ENCODE peak calls at places on chromosomes 1 and 21, in six cellular contexts. N is PC-9, G is DND-41, C is hepatocyte, W is keratinocyte, Q is neural progenitor cell. U is an unnamed sample. For H3K4me1, the result is how much of the 10 kb centered on the place peaks cover.

GRCh38 chr1:244231193-244231571 is 180.1 kb downstream of the ZBTB18 start:
- DNase-seq in N (peak), G (no peak), C (no peak), W (no peak), Q (no peak), U (no peak)

GRCh38 chr1:47850451-47850850 is 146.7 kb downstream of the TRABD2B start:
- DNase-seq in N (no peak), G (no peak), C (no peak), W (no peak), Q (no peak), U (no peak)

GRCh38 chr1:151210830-151211229 is 12.5 kb downstream of the PIP5K1A start:
- DNase-seq in N (no peak), G (no peak), C (no peak), W (no peak), Q (no peak), U (peak)

GRCh38 chr1:37655274-37655673 is 20.6 kb upstream of the RSPO1 start:
- DNase-seq in N (no peak), G (no peak), C (no peak), W (no peak), Q (no peak), U (no peak)

GRCh38 chr1:15523104-15523921 is 702 bp downstream of the CASP9 start:
- DNase-seq in N (no peak), G (no peak), C (no peak), W (no peak), Q (no peak), U (peak)

GRCh38 chr1:154767315-154768240 is 102.5 kb downstream of the KCNN3 start:
- DNase-seq in N (no peak), G (no peak), C (peak), W (no peak), Q (no peak), U (no peak)

GRCh38 chr1:107198581-107198980 is 57.7 kb downstream of the NTNG1 start:
- DNase-seq in N (no peak), G (no peak), C (no peak), W (no peak), Q (no peak), U (no peak)

GRCh38 chr1:204728456-204728855 is 42.9 kb upstream of the LRRN2 start:
- DNase-seq in N (no peak), G (no peak), C (no peak), W (no peak), Q (no peak), U (no peak)

GRCh38 chr21:33828083-33828482 is 87.5 kb downstream of the ATP5PO start:
- DNase-seq in N (no peak), G (no peak), C (no peak), W (no peak), Q (no peak), U (no peak)

GRCh38 chr21:41142051-41142795 is 25.7 kb upstream of the BACE2 start:
- DNase-seq in N (no peak), G (no peak), C (no peak), W (peak), Q (peak), U (peak)

GRCh38 chr1:213622365-213623087 is 365.2 kb upstream of the PROX1 start:
- DNase-seq in N (no peak), G (peak), C (no peak), W (no peak), Q (no peak), U (peak)

GRCh38 chr1:11654571-11655262 is at the start of gene FBXO44:
- DNase-seq in N (no peak), G (no peak), C (peak), W (no peak), Q (peak), U (peak)

GRCh38 chr1:65170511-65171142 is 22.6 kb downstream of the AK4 start:
- DNase-seq in N (peak), G (no peak), C (peak), W (no peak), Q (no peak), U (peak)

GRCh38 chr1:31568895-31569655 is 7.2 kb upstream of the TINAGL1 start:
- DNase-seq in N (no peak), G (no peak), C (no peak), W (no peak), Q (no peak), U (peak)

GRCh38 chr1:168112673-168113305 is 23.9 kb downstream of the GPR161 start:
- DNase-seq in N (peak), G (peak), C (peak), W (peak), Q (no peak), U (peak)

GRCh38 chr1:115320368-115320767 is 17.7 kb downstream of the NGF start:
- DNase-seq in N (peak), G (no peak), C (no peak), W (no peak), Q (no peak), U (no peak)

GRCh38 chr1:17574502-17574901 is 35.0 kb downstream of the ARHGEF10L start:
- DNase-seq in N (no peak), G (no peak), C (peak), W (no peak), Q (peak), U (no peak)
- TF ChIP-seq CTCF in N (no peak), G (no peak), C (peak), W (peak), Q (peak), U (peak)

DNA sequence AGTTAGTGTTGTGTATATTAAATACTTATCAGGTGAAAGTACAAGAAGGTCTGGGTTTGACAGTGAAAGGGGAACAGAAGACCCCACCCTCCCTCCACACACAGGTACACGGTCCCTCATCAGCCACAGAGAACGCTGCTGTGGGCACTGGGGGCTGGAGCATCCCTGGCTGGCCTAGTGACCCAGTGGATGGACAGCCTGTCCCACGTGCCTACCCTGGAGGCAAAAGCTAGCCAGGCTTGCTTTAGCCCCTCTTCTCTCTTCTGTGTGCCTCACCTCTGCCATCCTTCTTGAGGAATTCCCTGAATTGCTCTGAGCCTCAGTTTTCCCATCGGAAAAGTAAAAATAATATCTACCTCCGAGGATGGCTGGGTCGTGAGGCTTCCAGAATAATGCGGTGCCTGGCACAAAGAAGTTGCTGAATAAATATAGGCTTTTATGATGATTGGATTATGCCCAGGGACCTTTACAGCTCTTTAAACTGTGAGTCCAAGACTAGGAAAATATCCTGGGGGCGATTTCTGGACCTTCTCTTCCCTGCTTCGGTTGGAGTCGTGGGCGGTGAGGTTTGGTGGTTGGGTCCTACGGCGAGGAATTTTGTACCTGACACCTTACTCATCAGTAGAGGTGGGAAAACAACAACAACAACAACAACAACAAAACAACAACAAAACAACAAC is 918 bp downstream of the IFNLR1 start:
- DNase-seq in N (no peak), G (no peak), C (peak), W (no peak), Q (no peak), U (no peak)
- H2AFZ ChIP-seq in N (peak), G (no peak), C (peak), W (peak), Q (peak), U (no peak)

DNA sequence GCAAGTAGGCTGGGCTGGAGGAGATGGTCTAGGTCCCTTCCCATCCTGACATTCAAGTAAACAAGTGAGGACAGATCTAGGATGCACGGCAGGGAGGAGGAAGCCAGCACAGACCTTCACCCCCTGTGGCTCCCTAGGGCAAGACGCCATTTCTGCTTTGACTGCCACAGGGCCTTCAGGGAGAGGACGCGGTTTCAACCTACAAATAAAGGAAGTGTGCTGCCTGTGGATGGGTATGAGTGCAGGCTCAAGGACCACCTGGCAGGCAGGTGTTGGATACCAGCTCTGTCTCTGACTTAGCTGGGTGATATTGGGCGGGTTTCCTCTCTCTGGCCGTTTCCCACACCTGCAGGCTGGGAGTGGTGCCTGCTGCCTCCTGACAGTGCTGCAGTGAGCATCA is 16.2 kb downstream of the SLC2A1 start:
- DNase-seq in N (no peak), G (no peak), C (no peak), W (no peak), Q (no peak), U (no peak)
- H3K4me1 ChIP-seq in N (half or more), G (under half), C (half or more), W (half or more), Q (under half), U (half or more)

GRCh38 chr1:193525411-193525810 is 339.0 kb upstream of the B3GALT2 start:
- DNase-seq in N (no peak), G (no peak), C (no peak), W (no peak), Q (no peak), U (no peak)

GRCh38 chr1:193520472-193520871 is 334.1 kb upstream of the B3GALT2 start:
- DNase-seq in N (no peak), G (no peak), C (no peak), W (no peak), Q (no peak), U (no peak)

GRCh38 chr1:193516755-193517388 is 330.5 kb upstream of the B3GALT2 start:
- DNase-seq in N (no peak), G (no peak), C (no peak), W (no peak), Q (no peak), U (no peak)

GRCh38 chr1:193524616-193525015 is 338.2 kb upstream of the B3GALT2 start:
- DNase-seq in N (no peak), G (no peak), C (no peak), W (peak), Q (no peak), U (no peak)

DNA sequence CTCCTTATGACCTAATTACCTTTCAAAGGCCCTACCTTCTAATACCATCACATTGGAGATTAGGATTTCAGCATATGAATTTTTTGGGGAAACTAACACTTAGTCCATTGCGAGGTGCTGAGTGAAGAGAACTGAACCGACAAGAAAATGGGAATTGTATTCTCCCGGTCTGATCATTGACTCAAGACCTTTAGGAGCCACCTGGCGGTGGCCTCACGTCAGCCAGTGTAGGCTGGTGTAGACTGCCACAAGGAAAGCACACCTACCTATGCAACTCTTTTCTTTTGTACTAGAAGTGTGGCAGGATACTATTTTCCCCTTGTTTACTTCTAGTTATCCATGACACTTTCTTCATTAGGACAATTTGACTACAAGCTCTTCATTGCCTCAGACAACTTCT is 333.5 kb upstream of the B3GALT2 start:
- DNase-seq in N (no peak), G (no peak), C (no peak), W (no peak), Q (peak), U (no peak)
- TF ChIP-seq CTCF in N (no peak), G (no peak), C (no peak), W (no peak), Q (no peak), U (no peak)

DNA sequence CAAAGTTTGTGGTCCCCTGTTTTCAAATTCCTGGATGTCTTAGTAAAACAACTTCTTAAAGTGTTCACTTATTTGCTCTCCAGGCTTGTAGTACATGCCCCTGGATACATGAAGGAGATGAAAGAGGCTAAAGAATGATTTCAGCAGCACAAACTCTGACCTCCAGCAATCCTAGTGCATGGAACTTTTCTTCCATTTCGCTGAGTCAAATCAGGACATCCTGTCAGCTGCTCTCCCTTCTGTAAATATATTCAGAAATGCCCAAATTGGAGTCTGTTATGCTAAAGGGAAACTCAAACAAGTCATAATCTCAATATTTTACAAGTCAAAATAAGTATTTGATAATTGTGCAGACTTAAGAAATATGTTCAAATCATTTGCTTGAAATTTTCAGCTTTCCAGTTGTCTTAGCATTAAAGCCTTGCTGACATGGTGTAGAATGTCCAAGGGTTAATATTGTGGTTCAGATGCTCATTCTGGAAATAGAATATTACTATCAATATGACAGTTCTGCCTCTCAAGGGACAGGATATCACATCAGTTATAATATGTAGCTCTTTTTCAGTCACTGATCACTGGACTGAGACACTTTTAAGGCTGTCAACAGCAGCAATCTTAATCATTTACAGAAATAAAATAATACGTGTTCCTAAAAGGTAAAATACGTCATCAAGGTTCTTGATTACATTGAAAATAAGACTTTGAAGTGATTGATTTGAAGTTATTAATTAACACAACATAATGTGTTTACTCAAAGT is 1157.3 kb downstream of the PLA2G4A start:
- DNase-seq in N (no peak), G (no peak), C (no peak), W (no peak), Q (no peak), U (no peak)
- H2AFZ ChIP-seq in N (no peak), G (no peak), C (no peak), W (no peak), Q (peak), U (no peak)

DNA sequence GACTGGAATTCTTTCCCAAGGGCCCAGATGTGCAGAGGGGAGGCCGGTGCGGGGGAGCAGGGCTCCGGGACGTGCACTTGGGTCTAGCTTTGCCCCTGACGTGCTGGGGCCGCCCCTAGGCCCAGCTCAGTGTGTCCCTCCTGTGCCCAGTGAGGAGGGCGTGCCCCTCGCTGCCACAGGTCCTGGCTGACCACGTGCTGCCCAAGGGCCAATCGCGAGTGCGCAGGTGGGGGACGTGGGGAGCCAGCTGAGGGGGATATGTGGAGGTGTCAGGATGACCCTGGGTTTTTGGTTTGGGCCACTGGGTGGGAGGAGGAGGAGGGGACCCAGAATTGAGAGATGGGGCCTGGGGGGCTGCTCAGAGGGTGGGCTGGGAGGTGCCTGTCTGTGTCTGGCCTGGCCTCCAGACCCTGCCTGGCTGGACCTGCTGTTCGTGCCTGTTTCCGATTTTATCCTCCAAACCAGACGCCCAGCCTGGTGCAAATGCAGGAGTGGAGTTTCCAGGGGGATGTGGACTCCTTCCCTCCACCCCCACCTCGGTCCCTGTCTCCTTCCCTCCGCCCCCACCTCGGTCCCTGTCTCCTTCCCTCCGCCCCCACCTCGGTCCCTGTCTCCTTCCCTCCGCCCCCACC is 6.1 kb upstream of the RNF223 start:
- DNase-seq in N (peak), G (no peak), C (peak), W (no peak), Q (peak), U (peak)
- H3K4me1 ChIP-seq in N (under half), G (under half), C (under half), W (under half), Q (under half), U (under half)

GRCh38 chr21:38795475-38795874 is 10.3 kb upstream of the ETS2 start:
- DNase-seq in N (no peak), G (no peak), C (no peak), W (no peak), Q (no peak), U (no peak)

GRCh38 chr21:38797470-38797869 is 8.3 kb upstream of the ETS2 start:
- DNase-seq in N (peak), G (no peak), C (peak), W (no peak), Q (no peak), U (no peak)

GRCh38 chr21:38794978-38795377 is 10.8 kb upstream of the ETS2 start:
- DNase-seq in N (no peak), G (no peak), C (no peak), W (no peak), Q (no peak), U (no peak)

GRCh38 chr21:38798081-38798480 is 7.6 kb upstream of the ETS2 start:
- DNase-seq in N (no peak), G (no peak), C (no peak), W (no peak), Q (no peak), U (no peak)

GRCh38 chr21:38796426-38796825 is 9.3 kb upstream of the ETS2 start:
- DNase-seq in N (no peak), G (no peak), C (no peak), W (no peak), Q (no peak), U (no peak)
- TF ChIP-seq CTCF in N (no peak), G (no peak), C (no peak), W (peak), Q (no peak), U (peak)

DNA sequence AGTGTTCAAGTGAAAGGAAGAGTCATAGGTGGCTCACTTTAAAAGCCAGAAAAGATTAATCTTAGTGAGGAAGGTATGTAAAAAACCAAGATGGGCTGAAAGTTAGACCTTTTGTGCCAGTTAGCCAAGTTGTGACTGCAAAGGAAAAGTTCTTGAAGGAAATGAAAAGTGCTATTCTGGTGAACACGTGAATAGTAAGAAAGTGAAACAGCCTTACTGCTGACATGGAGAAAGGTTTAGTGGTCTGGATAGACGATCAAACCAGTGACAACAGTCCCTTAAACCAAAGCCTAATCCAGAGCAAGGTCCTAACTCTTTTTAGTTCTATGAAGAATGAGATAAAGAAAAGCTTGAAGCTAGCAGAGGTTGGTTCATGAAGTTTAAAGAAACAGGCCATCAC is 106.4 kb downstream of the CTH start:
- DNase-seq in N (no peak), G (no peak), C (no peak), W (no peak), Q (no peak), U (no peak)
- H2AFZ ChIP-seq in N (peak), G (no peak), C (no peak), W (no peak), Q (no peak), U (peak)

U was measured in osteoblast.